ENCODE peak calls at places on chromosomes 2 and 18, in eight cellular contexts. B, K, W, Y, O, S, T and G are unnamed samples.

GRCh38 chr2:121197369-121198091 is 87.5 kb downstream of the TFCP2L1 start:
- DNase-seq in Y (no peak), W (peak), K (no peak), B (no peak), S (no peak), T (no peak), O (no peak), G (no peak)

GRCh38 chr18:74972354-74972753 is 236.6 kb downstream of the PTGR3 start:
- DNase-seq in O (no peak), T (no peak), K (no peak), B (no peak), S (no peak), W (no peak), Y (no peak), G (no peak)

GRCh38 chr2:196743165-196743564 is 56.3 kb downstream of the GTF3C3 start:
- DNase-seq in Y (no peak), S (no peak), K (no peak), B (no peak), O (no peak), W (no peak), T (no peak), G (no peak)

GRCh38 chr2:121617042-121617599 is 32.1 kb downstream of the CLASP1 start:
- DNase-seq in O (no peak), S (no peak), K (no peak), T (no peak), B (no peak), W (peak), Y (no peak), G (no peak)

GRCh38 chr18:25279133-25279532 is 72.8 kb downstream of the ZNF521 start:
- DNase-seq in S (no peak), T (no peak), W (no peak), B (no peak), O (peak), K (no peak), Y (no peak), G (no peak)

GRCh38 chr2:191821078-191821477 is 25.8 kb downstream of the CAVIN2 start:
- DNase-seq in S (no peak), W (no peak), O (no peak), T (no peak), K (no peak), Y (no peak), B (no peak), G (no peak)

GRCh38 chr2:96856776-96857673 is 791 bp downstream of the ANKRD39 start:
- DNase-seq in W (peak), O (peak), K (no peak), T (peak), B (no peak), S (no peak), Y (no peak), G (no peak)

GRCh38 chr2:152715854-152716428 is 1.3 kb downstream of the PRPF40A start:
- DNase-seq in Y (peak), O (peak), K (peak), S (peak), W (peak), B (no peak), T (peak), G (no peak)

GRCh38 chr2:8154936-8155335 is 526.9 kb upstream of the ID2 start:
- DNase-seq in B (no peak), T (no peak), W (no peak), Y (no peak), S (no peak), K (no peak), O (peak), G (no peak)

GRCh38 chr2:213923543-213923942 is 487.3 kb upstream of the VWC2L start:
- DNase-seq in B (no peak), S (no peak), Y (no peak), O (no peak), K (no peak), W (no peak), T (no peak), G (no peak)

GRCh38 chr2:26740890-26741302 is 23.2 kb upstream of the SLC35F6 start:
- DNase-seq in W (peak), T (no peak), O (no peak), B (no peak), Y (no peak), S (no peak), K (peak), G (no peak)

GRCh38 chr2:85741811-85742507 is 11.8 kb upstream of the ATOH8 start:
- DNase-seq in K (peak), Y (no peak), T (peak), O (peak), S (no peak), B (no peak), W (no peak), G (peak)

GRCh38 chr18:70072678-70073077 is 125.0 kb upstream of the CD226 start:
- DNase-seq in B (no peak), O (peak), Y (no peak), S (no peak), W (peak), T (peak), K (no peak), G (no peak)

GRCh38 chr2:230412369-230412706 is 3.7 kb upstream of the SP100 start:
- DNase-seq in T (no peak), Y (no peak), O (no peak), W (no peak), K (no peak), S (no peak), B (no peak), G (no peak)

DNA sequence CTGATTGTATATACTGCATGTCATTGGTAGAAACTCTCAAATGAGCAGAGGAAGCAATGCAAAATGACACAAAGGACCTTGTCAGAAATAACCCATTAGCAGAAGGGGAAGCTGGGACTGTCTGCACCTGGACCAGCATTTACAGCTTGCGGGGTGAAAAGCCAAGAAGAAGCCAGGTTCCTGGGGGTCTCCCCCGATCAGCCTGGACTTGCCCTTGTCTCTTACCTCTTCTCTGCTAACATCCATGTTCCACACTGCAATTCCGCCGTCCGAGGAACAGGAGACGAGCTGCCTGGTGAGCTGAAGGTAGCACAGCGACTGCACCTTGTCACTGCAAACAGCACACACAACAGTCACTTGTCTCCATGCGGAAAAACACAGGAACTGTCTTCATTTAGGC is 51.1 kb downstream of the WDFY1 start:
- DNase-seq in W (no peak), B (no peak), T (no peak), S (no peak), K (no peak), Y (no peak), O (no peak), G (no peak)
- H3K9ac ChIP-seq in W (no peak), B (no peak), T (no peak), S (no peak), K (no peak), Y (no peak), O (no peak), G (no peak)

GRCh38 chr2:169838743-169839489 is 11.7 kb downstream of the UBR3 start:
- DNase-seq in O (no peak), K (no peak), W (no peak), S (no peak), Y (no peak), B (no peak), T (no peak), G (no peak)
- H3K4me3 ChIP-seq in O (no peak), K (no peak), W (no peak), S (no peak), Y (no peak), B (no peak), T (no peak), G (no peak)

GRCh38 chr2:119387381-119388129 is 20.8 kb downstream of the DBI start:
- DNase-seq in T (peak), K (peak), B (peak), S (no peak), W (peak), O (peak), Y (no peak), G (peak)
- TF ChIP-seq POLR2AphosphoS5 in T (no peak), K (no peak), B (no peak), S (no peak), W (no peak), O (no peak), Y (no peak), G (peak)

GRCh38 chr18:14144628-14144895 is 12.3 kb upstream of the ZNF519 start:
- DNase-seq in W (no peak), T (no peak), Y (no peak), B (no peak), S (no peak), K (no peak), O (no peak), G (no peak)
- H3K9ac ChIP-seq in W (no peak), T (no peak), Y (no peak), B (no peak), S (no peak), K (no peak), O (no peak), G (no peak)